ENCODE peak calls at places on chromosomes 4 and X, in ten cellular contexts. T is nephron progenitor cell; K is cardiac fibroblast; F is non-pigmented ciliary epithelial cell; Z is activated CD4-positive, alpha-beta T cell treated with anti-CD3 and anti-CD28 coated beads, Interleukin-2, amount 50 U/mL, for 48 hours; V is iris pigment epithelial cell; I is activated naive CD8-positive, alpha-beta T cell treated with anti-CD3 and anti-CD28 coated beads, Interleukin-2, amount 10 ng/mL, durations not matched to agents 7 days and 5 days; D is foreskin melanocyte; L is H54; R is MM.1S. U is an unnamed sample.

GRCh38 chr4:148116264-148116663 is 325.9 kb downstream of the NR3C2 start:
- DNase-seq in Z (no peak), K (peak; percentile 65), V (peak; percentile 87), I (no peak), L (no peak), F (peak; percentile 22), T (no peak), D (peak; percentile 21), R (no peak), U (peak; percentile 82)

GRCh38 chr4:73259552-73260140 is 1.0 kb upstream of the ANKRD17 start:
- DNase-seq in F (peak; percentile 5), I (peak; percentile 31), K (peak; percentile 56), V (peak; percentile 37), D (peak; percentile 73), R (no peak), T (peak; percentile 12), L (no peak), Z (peak; percentile 33), U (peak; percentile 44)

GRCh38 chr4:76955187-76955586 is 5.6 kb downstream of the SEPTIN11 start:
- DNase-seq in L (no peak), K (peak; percentile 77), R (no peak), F (no peak), Z (no peak), T (no peak), I (no peak), D (no peak), V (no peak), U (no peak)

GRCh38 chrX:136574548-136574947 is 42.5 kb downstream of the VGLL1 start:
- DNase-seq in I (no peak), F (no peak), D (no peak), Z (no peak), R (no peak), T (no peak), L (no peak), K (no peak), V (no peak), U (peak; percentile 28)

GRCh38 chrX:134548257-134548732 is 88.3 kb downstream of the HPRT1 start:
- DNase-seq in V (no peak), R (peak; percentile 26), Z (no peak), K (peak; percentile 25), I (no peak), T (no peak), L (no peak), D (no peak), F (no peak), U (peak; percentile 34)

GRCh38 chr4:181006509-181007290 is 1236.5 kb upstream of the TENM3 start:
- DNase-seq in F (no peak), R (no peak), Z (no peak), D (no peak), T (no peak), I (no peak), K (no peak), L (no peak), V (no peak), U (no peak)

GRCh38 chr4:32831104-32831503 is 2110.9 kb downstream of the PCDH7 start:
- DNase-seq in Z (no peak), D (no peak), F (no peak), L (no peak), T (no peak), I (no peak), V (no peak), R (no peak), K (no peak), U (no peak)

GRCh38 chr4:13765535-13765934 is 138.0 kb upstream of the BOD1L1 start:
- DNase-seq in I (no peak), Z (no peak), V (peak; percentile 30), K (peak; percentile 68), F (no peak), R (no peak), D (no peak), L (no peak), T (no peak), U (peak; percentile 40)

GRCh38 chr4:113248320-113248719 is 198.9 kb downstream of the ANK2 start:
- DNase-seq in K (no peak), R (no peak), L (no peak), V (no peak), Z (no peak), F (no peak), I (no peak), D (peak; percentile 5), T (no peak), U (peak; percentile 1)